ENCODE peak calls at places on chromosomes 6 and 20, in six cellular contexts. I is lower leg skin, L is heart right ventricle, E is esophagus muscularis mucosa, A is AG10803, Q is right lobe of liver. H is an unnamed sample.
A peak's percentile ranks its signal among the peaks of the same experiment; 100 is the strongest.

GRCh38 chr20:37925265-37926165 is 22.6 kb downstream of the VSTM2L start:
- DNase-seq in E (no peak), I (no peak), A (no peak), L (no peak), Q (peak; percentile 70), H (no peak)

GRCh38 chr6:79612457-79612856 is 18.7 kb upstream of the SH3BGRL2 start:
- DNase-seq in Q (no peak), L (no peak), I (no peak), A (no peak), E (no peak), H (no peak)

GRCh38 chr20:362271-363254 is 15.7 kb downstream of the NRSN2 start:
- DNase-seq in A (peak; percentile 86), E (no peak), I (peak; percentile 97), L (peak; percentile 86), Q (peak; percentile 97), H (no peak)

GRCh38 chr6:163435013-163435412 is 20.5 kb downstream of the QKI start:
- DNase-seq in A (no peak), E (no peak), Q (no peak), L (no peak), I (no peak), H (no peak)

GRCh38 chr6:17042422-17043147 is 59.3 kb upstream of the STMND1 start:
- DNase-seq in A (peak; percentile 52), Q (peak; percentile 58), L (peak; percentile 17), I (no peak), E (peak; percentile 26), H (no peak)

GRCh38 chr20:40706977-40707582 is 18.0 kb upstream of the MAFB start:
- DNase-seq in I (peak; percentile 74), E (no peak), Q (no peak), L (no peak), A (no peak), H (no peak)

GRCh38 chr6:71310261-71310660 is 21.6 kb downstream of the OGFRL1 start:
- DNase-seq in E (no peak), Q (no peak), A (no peak), L (no peak), I (no peak), H (no peak)

GRCh38 chr6:113172531-113172966 is 684.6 kb upstream of the MARCKS start:
- DNase-seq in A (no peak), Q (no peak), E (no peak), L (peak; percentile 61), I (no peak), H (no peak)

GRCh38 chr6:145699462-145699861 is 35.9 kb downstream of the EPM2A start:
- DNase-seq in L (no peak), A (peak; percentile 45), I (no peak), E (no peak), Q (no peak), H (no peak)

GRCh38 chr6:5208491-5208890 is 52.3 kb downstream of the LYRM4 start:
- DNase-seq in A (peak; percentile 72), I (no peak), E (no peak), L (no peak), Q (no peak), H (no peak)

GRCh38 chr6:32178547-32179440 is 589 bp downstream of the RNF5 start:
- DNase-seq in E (no peak), A (no peak), I (peak; percentile 94), L (no peak), Q (peak; percentile 79), H (no peak)

GRCh38 chr6:19410477-19410876 is 426.7 kb upstream of the ID4 start:
- DNase-seq in E (no peak), Q (no peak), A (peak; percentile 33), L (no peak), I (no peak), H (no peak)

DNA sequence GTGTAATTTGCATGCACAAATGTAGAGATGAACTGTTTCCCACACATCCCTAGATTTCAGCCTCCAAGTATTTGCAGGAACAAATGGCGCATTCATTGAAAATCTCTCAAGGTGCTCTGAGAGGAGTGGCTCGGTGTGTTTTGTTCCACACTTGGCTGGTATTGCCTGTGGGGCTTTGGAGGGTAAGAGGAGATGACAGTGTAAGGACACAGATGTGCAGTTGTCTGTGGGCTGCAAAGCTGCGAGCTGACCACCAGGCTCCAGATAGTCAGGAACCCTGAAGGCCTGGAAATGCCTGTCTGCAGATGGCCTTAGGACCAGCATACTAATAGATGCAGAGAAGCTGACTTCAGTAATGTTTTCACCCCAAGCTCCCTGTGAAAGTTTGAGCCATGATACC is 57.7 kb upstream of the PBOV1 start:
- DNase-seq in Q (no peak), I (no peak), L (no peak), A (no peak), E (no peak), H (no peak)
- TF ChIP-seq CTCF in Q (no peak), I (no peak), L (no peak), A (no peak), E (no peak), H (no peak)

GRCh38 chr20:35328095-35328685 is 36.0 kb upstream of the FAM83C start:
- DNase-seq in L (no peak), Q (no peak), A (no peak), E (no peak), I (no peak), H (no peak)

GRCh38 chr20:35326021-35326731 is 34.0 kb upstream of the FAM83C start:
- DNase-seq in Q (no peak), E (no peak), I (no peak), L (no peak), A (no peak), H (no peak)

GRCh38 chr20:35328689-35329088 is 36.5 kb upstream of the FAM83C start:
- DNase-seq in A (no peak), L (no peak), I (no peak), Q (no peak), E (no peak), H (no peak)

GRCh38 chr20:35326732-35327073 is 34.5 kb upstream of the FAM83C start:
- DNase-seq in I (no peak), E (no peak), Q (no peak), A (no peak), L (no peak), H (no peak)

GRCh38 chr20:35327074-35327976 is 35.1 kb upstream of the FAM83C start:
- DNase-seq in A (no peak), I (no peak), L (no peak), E (no peak), Q (no peak), H (no peak)
- TF ChIP-seq CTCF in A (no peak), I (no peak), L (no peak), E (no peak), Q (no peak), H (no peak)

DNA sequence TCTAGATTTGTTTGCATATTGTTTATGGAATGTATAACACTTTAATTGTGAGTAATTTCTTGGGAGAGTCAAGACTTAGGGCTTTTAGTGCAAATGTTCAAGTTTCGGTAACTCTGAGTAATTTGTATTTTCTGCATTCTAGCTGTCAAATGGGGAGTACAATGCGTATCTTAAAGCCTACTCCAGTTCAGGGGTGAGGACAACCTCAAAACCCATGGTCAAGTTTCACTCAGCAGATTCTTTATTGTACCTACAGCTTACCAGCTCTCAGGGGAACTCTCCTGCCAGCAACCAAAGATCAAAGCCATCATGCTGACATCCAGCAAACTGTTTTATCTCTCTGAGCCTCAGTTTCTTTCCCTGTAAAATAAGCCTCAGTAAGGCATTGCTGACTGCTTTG is 458.6 kb upstream of the JARID2 start:
- DNase-seq in L (no peak), E (no peak), A (no peak), Q (no peak), I (no peak), H (no peak)
- TF ChIP-seq CTCF in L (no peak), E (no peak), A (no peak), Q (no peak), I (no peak), H (no peak)

GRCh38 chr6:69758214-69758613 is 38.6 kb downstream of the LMBRD1 start:
- DNase-seq in Q (no peak), L (no peak), A (no peak), I (no peak), E (no peak), H (no peak)
- TF ChIP-seq CTCF in Q (no peak), L (no peak), A (no peak), I (no peak), E (no peak), H (no peak)

GRCh38 chr20:51966296-51966971 is 164.1 kb upstream of the SALL4 start:
- DNase-seq in E (no peak), A (peak; percentile 68), L (peak; percentile 34), I (peak; percentile 83), Q (no peak), H (no peak)
- TF ChIP-seq CTCF in E (peak; percentile 29), A (peak; percentile 83), L (peak; percentile 52), I (no peak), Q (peak; percentile 58), H (peak; percentile 34)

GRCh38 chr6:161696828-161697227 is 423.0 kb upstream of the AGPAT4 start:
- DNase-seq in A (no peak), E (no peak), I (no peak), L (no peak), Q (no peak), H (no peak)
- TF ChIP-seq CTCF in A (no peak), E (no peak), I (no peak), L (no peak), Q (no peak), H (no peak)

DNA sequence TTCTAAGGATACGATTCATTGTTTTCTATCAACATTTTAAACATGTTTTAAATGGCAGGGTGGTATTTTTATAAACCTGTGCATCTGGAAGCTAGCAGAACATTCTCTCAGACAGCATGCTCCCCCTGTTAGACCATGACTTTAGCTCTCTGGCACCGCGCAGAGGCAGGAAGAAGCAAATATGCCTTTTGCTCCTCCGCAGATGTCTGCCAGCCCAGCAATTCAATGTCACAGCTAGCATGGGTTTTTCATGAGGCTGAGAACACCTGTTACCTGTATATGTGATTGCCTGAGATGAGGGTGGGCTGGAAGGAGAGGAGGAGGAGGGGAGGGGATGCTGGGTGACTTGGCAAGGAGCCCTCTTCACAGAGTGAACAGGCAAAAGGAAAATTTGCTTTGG is 6.7 kb downstream of the MTCH1 start:
- DNase-seq in L (no peak), I (no peak), Q (no peak), A (peak; percentile 73), E (no peak), H (no peak)
- TF ChIP-seq CTCF in L (peak; percentile 71), I (no peak), Q (peak; percentile 47), A (peak; percentile 92), E (peak; percentile 53), H (no peak)

DNA sequence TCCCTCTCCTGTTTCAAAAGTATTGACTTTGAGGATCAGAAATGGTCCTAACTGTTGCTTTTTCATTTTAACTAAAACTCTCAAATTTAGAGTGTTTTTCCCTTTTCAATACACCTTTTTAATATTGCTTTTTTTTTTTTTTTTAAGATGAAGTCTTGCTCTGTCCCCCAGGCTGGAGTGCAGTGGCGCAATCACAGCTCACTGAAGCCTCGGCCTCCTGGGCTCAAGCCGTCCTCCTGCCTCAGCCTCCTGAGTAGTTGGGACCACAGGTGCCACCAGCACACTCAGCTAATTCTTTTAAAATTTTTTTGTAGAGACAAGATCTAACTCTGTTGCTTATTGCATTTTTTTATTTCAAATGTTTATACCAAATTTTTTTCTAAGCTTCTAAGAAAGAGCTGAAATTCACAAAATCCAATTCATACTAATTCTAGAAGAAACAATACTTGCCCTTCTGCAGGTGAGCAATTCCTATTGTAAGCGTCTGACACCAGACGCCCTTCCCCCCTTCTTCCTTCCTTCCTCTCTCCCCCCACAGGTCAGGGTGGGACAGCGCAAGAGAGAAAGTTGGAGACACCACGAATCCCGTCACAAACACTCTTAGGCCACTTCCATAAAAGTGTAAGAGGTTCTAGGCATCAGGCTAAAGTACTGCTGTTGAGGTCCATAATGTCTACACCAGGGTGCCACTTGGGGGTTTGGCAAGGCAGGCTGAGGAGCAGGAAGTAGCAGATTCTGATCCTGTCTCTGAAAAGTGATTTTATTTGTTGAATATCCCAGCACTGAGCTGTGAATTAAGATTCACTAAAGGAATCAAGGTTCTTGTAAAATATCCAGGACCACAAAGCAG is 12.8 kb downstream of the DLL1 start:
- DNase-seq in I (no peak), Q (peak; percentile 31), L (no peak), A (no peak), E (no peak), H (no peak)
- TF ChIP-seq CTCF in I (no peak), Q (no peak), L (no peak), A (no peak), E (no peak), H (no peak)

H was measured in mesothelial cell of epicardium.